ENCODE peak calls at places on chromosome 2, in five cellular contexts. One of them, this sample, is unnamed.

GRCh38 chr2:200469708-200470600 is 39.9 kb downstream of the KCTD18 start:
- DNase-seq in sciatic nerve: peak; percentile 74
- DNase-seq in pancreas: no peak
- DNase-seq in body of pancreas: peak; percentile 35
- DNase-seq in endothelial cell: no peak
- DNase-seq in this sample: no peak

GRCh38 chr2:62221141-62221540 is 25.2 kb downstream of the B3GNT2 start:
- DNase-seq in sciatic nerve: no peak
- DNase-seq in pancreas: no peak
- DNase-seq in body of pancreas: no peak
- DNase-seq in endothelial cell: no peak
- DNase-seq in this sample: no peak

GRCh38 chr2:144904612-144905011 is 384.7 kb upstream of the ZEB2 start:
- DNase-seq in sciatic nerve: no peak
- DNase-seq in pancreas: no peak
- DNase-seq in body of pancreas: no peak
- DNase-seq in endothelial cell: no peak
- DNase-seq in this sample: no peak

GRCh38 chr2:70620020-70620419 is 66.4 kb upstream of the TGFA start:
- DNase-seq in sciatic nerve: no peak
- DNase-seq in pancreas: no peak
- DNase-seq in body of pancreas: no peak
- DNase-seq in endothelial cell: no peak
- DNase-seq in this sample: no peak

GRCh38 chr2:173948198-173948597 is 17.0 kb downstream of the SP3 start:
- DNase-seq in sciatic nerve: no peak
- DNase-seq in pancreas: no peak
- DNase-seq in body of pancreas: no peak
- DNase-seq in endothelial cell: no peak
- DNase-seq in this sample: no peak

GRCh38 chr2:26606847-26607190 is 34.3 kb downstream of the CIB4 start:
- DNase-seq in sciatic nerve: no peak
- DNase-seq in pancreas: peak; percentile 43
- DNase-seq in body of pancreas: peak; percentile 69
- DNase-seq in endothelial cell: peak; percentile 1
- DNase-seq in this sample: no peak

GRCh38 chr2:163856941-163857340 is 121.1 kb upstream of the FIGN start:
- DNase-seq in sciatic nerve: no peak
- DNase-seq in pancreas: no peak
- DNase-seq in body of pancreas: no peak
- DNase-seq in endothelial cell: no peak
- DNase-seq in this sample: no peak

GRCh38 chr2:18154259-18154658 is 275.8 kb downstream of the KCNS3 start:
- DNase-seq in sciatic nerve: no peak
- DNase-seq in pancreas: no peak
- DNase-seq in body of pancreas: no peak
- DNase-seq in endothelial cell: no peak
- DNase-seq in this sample: no peak

GRCh38 chr2:3594493-3595281 is at the start of gene COLEC11:
- DNase-seq in sciatic nerve: no peak
- DNase-seq in pancreas: no peak
- DNase-seq in body of pancreas: no peak
- DNase-seq in endothelial cell: peak; percentile 32
- DNase-seq in this sample: peak; percentile 63

GRCh38 chr2:23386422-23387220 is 1.6 kb downstream of the KLHL29 start:
- DNase-seq in sciatic nerve: peak; percentile 70
- DNase-seq in pancreas: peak; percentile 22
- DNase-seq in body of pancreas: peak; percentile 31
- DNase-seq in endothelial cell: peak; percentile 31
- DNase-seq in this sample: peak; percentile 48

This sample was measured in testis.